ENCODE peak calls at places on chromosomes 12 and 14, in nine cellular contexts. V is astrocyte of the spinal cord, Z is neural progenitor cell, R is cardiac muscle cell, I is fibroblast of mammary gland, A is chondrocyte, O is fibroblast of the aortic adventitia, S is sigmoid colon, P is K562. L is an unnamed sample.

GRCh38 chr12:21551811-21552469 is 25.8 kb downstream of the SPX start:
- DNase-seq in O (no peak), S (no peak), Z (no peak), R (no peak), V (no peak), P (no peak), A (no peak), I (no peak), L (no peak)

GRCh38 chr12:91926810-91927209 is 218.8 kb downstream of the BTG1 start:
- DNase-seq in A (no peak), Z (no peak), V (peak; percentile 67), O (peak; percentile 30), R (peak; percentile 17), S (no peak), P (no peak), I (peak; percentile 75), L (no peak)

GRCh38 chr12:19624000-19624399 is 184.7 kb downstream of the AEBP2 start:
- DNase-seq in A (no peak), I (no peak), O (no peak), S (no peak), P (no peak), V (no peak), Z (no peak), R (no peak), L (no peak)

GRCh38 chr12:120836119-120836684 is 68.0 kb downstream of the SPPL3 start:
- DNase-seq in R (no peak), I (no peak), A (no peak), V (no peak), O (no peak), P (no peak), Z (no peak), S (no peak), L (no peak)

GRCh38 chr14:24414732-24415420 is 14.6 kb downstream of the CBLN3 start:
- DNase-seq in S (no peak), V (no peak), A (no peak), I (no peak), P (no peak), Z (no peak), O (no peak), R (no peak), L (no peak)

GRCh38 chr14:93160353-93160801 is 24.3 kb downstream of the MOAP1 start:
- DNase-seq in O (peak; percentile 10), R (peak; percentile 30), I (peak; percentile 20), A (no peak), V (no peak), P (peak; percentile 70), Z (peak; percentile 45), S (no peak), L (peak; percentile 73)

GRCh38 chr12:52526511-52526951 is 6.3 kb upstream of the KRT5 start:
- DNase-seq in Z (no peak), V (no peak), R (no peak), P (no peak), A (no peak), O (no peak), I (no peak), S (no peak), L (peak; percentile 40)

GRCh38 chr12:20646239-20646827 is 48.8 kb upstream of the SLCO1C1 start:
- DNase-seq in V (peak; percentile 57), S (no peak), A (no peak), R (peak; percentile 74), O (peak; percentile 74), Z (peak; percentile 44), P (peak; percentile 3), I (peak; percentile 69), L (no peak)

GRCh38 chr14:103629503-103630121 is 601 bp downstream of the KLC1 start:
- DNase-seq in R (peak; percentile 11), Z (peak; percentile 85), O (no peak), P (peak; percentile 62), S (peak; percentile 78), V (no peak), A (no peak), I (no peak), L (peak; percentile 81)

GRCh38 chr12:49094104-49094948 is at the start of gene DHH:
- DNase-seq in V (no peak), R (peak; percentile 16), O (no peak), A (no peak), I (no peak), S (no peak), Z (peak; percentile 83), P (peak; percentile 80), L (peak; percentile 85)

GRCh38 chr12:131137009-131137835 is 183.5 kb downstream of the ADGRD1 start:
- DNase-seq in P (no peak), O (no peak), R (no peak), A (no peak), V (no peak), I (no peak), Z (no peak), S (peak; percentile 55), L (peak; percentile 47)

GRCh38 chr12:15979096-15980091 is 68.3 kb downstream of the DERA start:
- DNase-seq in A (no peak), Z (peak; percentile 36), R (peak; percentile 74), P (peak; percentile 22), S (no peak), I (peak; percentile 90), O (peak; percentile 93), V (peak; percentile 93), L (peak; percentile 87)

GRCh38 chr12:79187032-79187431 is 322.5 kb downstream of the SYT1 start:
- DNase-seq in S (no peak), I (no peak), A (no peak), O (peak; percentile 24), R (no peak), Z (no peak), P (no peak), V (no peak), L (no peak)

GRCh38 chr12:126685636-126686035 is 1581.3 kb upstream of the TMEM132C start:
- DNase-seq in S (no peak), Z (no peak), I (no peak), R (no peak), V (peak; percentile 50), A (no peak), P (no peak), O (no peak), L (no peak)

GRCh38 chr14:60304509-60304908 is 55.5 kb downstream of the PPM1A start:
- DNase-seq in I (no peak), R (no peak), Z (no peak), O (no peak), S (no peak), A (no peak), P (no peak), V (no peak), L (no peak)

DNA sequence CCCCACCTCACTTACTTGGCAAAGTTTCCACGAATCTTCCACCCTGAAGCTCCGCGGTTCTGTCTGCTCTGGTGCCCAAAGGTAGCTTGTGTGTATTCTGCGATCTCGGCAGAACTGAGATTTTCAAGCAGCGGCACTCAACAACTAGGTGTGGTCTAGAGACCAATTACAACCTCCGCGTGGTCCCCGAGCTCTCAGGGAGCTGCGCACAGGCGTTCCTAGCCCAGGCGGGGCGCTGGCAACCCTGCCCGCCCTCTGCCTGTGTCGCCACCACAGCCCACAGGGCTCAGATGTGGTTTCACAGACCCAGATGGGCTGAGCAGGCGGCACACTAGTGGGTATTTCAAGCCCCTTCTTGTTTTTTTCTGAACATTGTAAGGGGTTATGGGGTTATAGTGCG is 1.5 kb upstream of the DIABLO start:
- DNase-seq in I (no peak), V (no peak), Z (no peak), S (no peak), P (no peak), A (no peak), R (no peak), O (no peak), L (no peak)
- TF ChIP-seq CTCF in I (no peak), V (no peak), Z (no peak), S (no peak), P (no peak), A (no peak), R (no peak), O (no peak), L (no peak)

DNA sequence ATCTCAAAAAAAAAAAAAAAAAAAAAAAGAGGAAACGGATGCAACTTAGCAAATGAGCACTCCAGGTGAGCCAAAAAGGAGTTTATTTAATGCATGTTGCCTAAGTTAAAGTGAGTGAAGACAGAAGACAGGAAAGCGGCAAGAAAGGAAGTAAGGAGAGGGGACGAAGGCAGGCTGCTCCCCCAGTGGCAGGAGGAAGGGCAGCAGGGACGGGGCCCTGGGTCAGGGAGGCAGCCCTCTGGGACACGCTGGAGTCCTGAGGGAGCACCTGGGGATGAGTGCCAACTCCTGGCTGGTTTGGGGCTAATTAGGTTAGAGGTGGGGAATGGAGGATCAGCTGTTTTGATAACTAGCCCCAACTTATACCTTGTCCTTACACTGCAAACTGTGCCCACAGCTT is 37.0 kb upstream of the SPTLC2 start:
- DNase-seq in O (no peak), R (no peak), P (peak; percentile 36), V (no peak), A (no peak), S (no peak), Z (peak; percentile 55), I (no peak), L (peak; percentile 82)
- TF ChIP-seq CTCF in O (peak; percentile 40), R (peak; percentile 12), P (peak; percentile 46), V (peak; percentile 21), A (no peak), S (no peak), Z (peak; percentile 55), I (peak; percentile 4), L (peak; percentile 63)

GRCh38 chr12:106724934-106725333 is 49.5 kb upstream of the RIC8B start:
- DNase-seq in V (no peak), A (no peak), I (no peak), O (no peak), S (no peak), Z (no peak), R (no peak), P (no peak), L (no peak)

GRCh38 chr12:106723416-106723815 is 51.1 kb upstream of the RIC8B start:
- DNase-seq in P (no peak), A (no peak), Z (no peak), R (no peak), O (no peak), S (no peak), I (no peak), V (no peak), L (no peak)

GRCh38 chr12:106721931-106722330 is 52.6 kb upstream of the RIC8B start:
- DNase-seq in I (no peak), Z (no peak), R (no peak), P (no peak), V (no peak), A (no peak), S (no peak), O (no peak), L (no peak)

GRCh38 chr12:106724116-106724515 is 50.4 kb upstream of the RIC8B start:
- DNase-seq in S (no peak), O (no peak), P (no peak), A (no peak), I (no peak), R (no peak), Z (no peak), V (no peak), L (no peak)

DNA sequence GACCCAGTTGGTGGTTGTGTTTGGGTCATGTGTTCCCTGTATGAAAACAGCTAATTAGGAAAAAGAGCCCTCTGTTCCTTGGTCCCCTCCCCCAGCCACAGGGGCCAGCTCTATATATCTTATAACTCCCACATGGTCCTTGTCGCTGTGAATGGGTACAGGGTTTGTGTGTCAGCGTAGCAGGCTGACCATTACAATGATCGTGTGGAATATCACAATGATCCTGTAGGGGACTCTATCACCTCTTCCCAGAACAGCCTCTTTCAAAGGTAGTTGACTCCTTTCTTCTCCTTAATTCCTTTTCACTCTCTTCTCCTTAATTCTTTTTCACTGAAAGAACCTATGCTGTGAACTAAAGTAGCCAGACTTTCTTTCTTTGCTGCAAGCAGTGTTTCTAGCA is 51.6 kb upstream of the RIC8B start:
- DNase-seq in Z (peak; percentile 76), A (no peak), P (peak; percentile 15), R (no peak), I (no peak), O (no peak), V (no peak), S (no peak), L (peak; percentile 65)
- TF ChIP-seq CTCF in Z (peak; percentile 51), A (no peak), P (peak; percentile 21), R (peak; percentile 15), I (no peak), O (no peak), V (no peak), S (no peak), L (peak; percentile 67)

GRCh38 chr14:64891839-64892375 is 12.2 kb upstream of the SPTB start:
- DNase-seq in P (peak; percentile 72), I (peak; percentile 75), R (peak; percentile 77), V (peak; percentile 79), A (no peak), Z (peak; percentile 82), S (no peak), O (peak; percentile 80), L (peak; percentile 55)
- TF ChIP-seq CTCF in P (peak; percentile 53), I (peak; percentile 54), R (peak; percentile 43), V (peak; percentile 55), A (peak; percentile 92), Z (peak; percentile 82), S (no peak), O (peak; percentile 51), L (peak; percentile 87)

L was measured in endodermal cell.